ENCODE peak calls at places on chromosomes 12 and 14, in six cellular contexts. One of them, this sample, is unnamed.

GRCh38 chr12:109488051-109488665 is 10.7 kb downstream of the UBE3B start:
- DNase-seq in body of pancreas: no peak
- DNase-seq in tibial artery: no peak
- DNase-seq in upper lobe of right lung: no peak
- DNase-seq in stomach: no peak
- DNase-seq in fibroblast of lung: no peak
- DNase-seq in this sample: no peak

GRCh38 chr12:14026536-14026935 is 45.1 kb upstream of the GRIN2B start:
- DNase-seq in fibroblast of lung: no peak
- DNase-seq in stomach: no peak
- DNase-seq in tibial artery: no peak
- DNase-seq in upper lobe of right lung: no peak
- DNase-seq in body of pancreas: no peak
- DNase-seq in this sample: no peak

GRCh38 chr12:101076940-101077351 is 133.1 kb downstream of the SLC5A8 start:
- DNase-seq in upper lobe of right lung: no peak
- DNase-seq in tibial artery: no peak
- DNase-seq in body of pancreas: no peak
- DNase-seq in fibroblast of lung: peak
- DNase-seq in stomach: no peak
- DNase-seq in this sample: peak

GRCh38 chr12:19131020-19131431 is 1.5 kb downstream of the PLEKHA5 start:
- DNase-seq in fibroblast of lung: peak
- DNase-seq in body of pancreas: peak
- DNase-seq in stomach: peak
- DNase-seq in tibial artery: no peak
- DNase-seq in upper lobe of right lung: no peak
- DNase-seq in this sample: no peak

GRCh38 chr12:22361785-22362184 is 27.3 kb upstream of the ST8SIA1 start:
- DNase-seq in stomach: no peak
- DNase-seq in fibroblast of lung: no peak
- DNase-seq in tibial artery: no peak
- DNase-seq in upper lobe of right lung: no peak
- DNase-seq in body of pancreas: no peak
- DNase-seq in this sample: no peak

GRCh38 chr14:95903616-95904107 is 27.0 kb downstream of the TUNAR start:
- DNase-seq in stomach: no peak
- DNase-seq in upper lobe of right lung: no peak
- DNase-seq in body of pancreas: no peak
- DNase-seq in tibial artery: no peak
- DNase-seq in fibroblast of lung: no peak
- DNase-seq in this sample: no peak

GRCh38 chr12:47397664-47398281 is 308.1 kb downstream of the RPAP3 start:
- DNase-seq in upper lobe of right lung: no peak
- DNase-seq in stomach: no peak
- DNase-seq in body of pancreas: no peak
- DNase-seq in tibial artery: no peak
- DNase-seq in fibroblast of lung: peak
- DNase-seq in this sample: no peak

GRCh38 chr14:75341639-75342038 is 63.0 kb downstream of the FOS start:
- DNase-seq in fibroblast of lung: peak
- DNase-seq in tibial artery: no peak
- DNase-seq in body of pancreas: no peak
- DNase-seq in stomach: no peak
- DNase-seq in upper lobe of right lung: no peak
- DNase-seq in this sample: no peak

GRCh38 chr12:9933966-9934365 is 1.8 kb upstream of the CLEC2A start:
- DNase-seq in upper lobe of right lung: no peak
- DNase-seq in body of pancreas: no peak
- DNase-seq in fibroblast of lung: peak
- DNase-seq in stomach: no peak
- DNase-seq in tibial artery: no peak
- DNase-seq in this sample: no peak

GRCh38 chr12:12153596-12153995 is 82.9 kb downstream of the BCL2L14 start:
- DNase-seq in upper lobe of right lung: no peak
- DNase-seq in body of pancreas: no peak
- DNase-seq in tibial artery: no peak
- DNase-seq in stomach: no peak
- DNase-seq in fibroblast of lung: no peak
- DNase-seq in this sample: no peak
- H3K4me3 ChIP-seq in upper lobe of right lung: no peak
- H3K4me3 ChIP-seq in body of pancreas: no peak
- H3K4me3 ChIP-seq in tibial artery: no peak
- H3K4me3 ChIP-seq in stomach: no peak
- H3K4me3 ChIP-seq in fibroblast of lung: no peak
- H3K4me3 ChIP-seq in this sample: no peak

GRCh38 chr12:67270622-67271021 is 1.5 kb downstream of the CAND1 start:
- DNase-seq in body of pancreas: no peak
- DNase-seq in stomach: no peak
- DNase-seq in fibroblast of lung: no peak
- DNase-seq in upper lobe of right lung: no peak
- DNase-seq in tibial artery: no peak
- DNase-seq in this sample: no peak

GRCh38 chr12:67269632-67270578 is 747 bp downstream of the CAND1 start:
- DNase-seq in upper lobe of right lung: peak
- DNase-seq in stomach: peak
- DNase-seq in body of pancreas: peak
- DNase-seq in tibial artery: peak
- DNase-seq in fibroblast of lung: peak
- DNase-seq in this sample: no peak

GRCh38 chr12:67271976-67272375 is 2.8 kb downstream of the CAND1 start:
- DNase-seq in stomach: no peak
- DNase-seq in fibroblast of lung: peak
- DNase-seq in upper lobe of right lung: no peak
- DNase-seq in body of pancreas: no peak
- DNase-seq in tibial artery: no peak
- DNase-seq in this sample: peak

GRCh38 chr12:67268335-67268895 is 743 bp upstream of the CAND1 start:
- DNase-seq in fibroblast of lung: peak
- DNase-seq in tibial artery: peak
- DNase-seq in body of pancreas: peak
- DNase-seq in stomach: peak
- DNase-seq in upper lobe of right lung: peak
- DNase-seq in this sample: peak

GRCh38 chr12:67268896-67269631 is at the start of gene CAND1:
- DNase-seq in fibroblast of lung: peak
- DNase-seq in body of pancreas: peak
- DNase-seq in stomach: peak
- DNase-seq in upper lobe of right lung: peak
- DNase-seq in tibial artery: peak
- DNase-seq in this sample: peak
- TF ChIP-seq CTCF in fibroblast of lung: no peak
- TF ChIP-seq CTCF in body of pancreas: peak
- TF ChIP-seq CTCF in stomach: no peak
- TF ChIP-seq CTCF in upper lobe of right lung: no peak
- TF ChIP-seq CTCF in tibial artery: no peak
- TF ChIP-seq CTCF in this sample: no peak

GRCh38 chr12:128804762-128805161 is 19.0 kb downstream of the SLC15A4 start:
- DNase-seq in tibial artery: no peak
- DNase-seq in upper lobe of right lung: no peak
- DNase-seq in fibroblast of lung: no peak
- DNase-seq in stomach: no peak
- DNase-seq in body of pancreas: no peak
- DNase-seq in this sample: no peak

GRCh38 chr12:128803788-128804187 is 20.0 kb downstream of the SLC15A4 start:
- DNase-seq in upper lobe of right lung: no peak
- DNase-seq in body of pancreas: no peak
- DNase-seq in fibroblast of lung: no peak
- DNase-seq in tibial artery: no peak
- DNase-seq in stomach: no peak
- DNase-seq in this sample: no peak

GRCh38 chr12:128808651-128809050 is 15.1 kb downstream of the SLC15A4 start:
- DNase-seq in tibial artery: no peak
- DNase-seq in upper lobe of right lung: no peak
- DNase-seq in stomach: peak
- DNase-seq in fibroblast of lung: no peak
- DNase-seq in body of pancreas: no peak
- DNase-seq in this sample: no peak

GRCh38 chr12:128807161-128807724 is 16.5 kb downstream of the SLC15A4 start:
- DNase-seq in tibial artery: peak
- DNase-seq in fibroblast of lung: no peak
- DNase-seq in body of pancreas: no peak
- DNase-seq in upper lobe of right lung: no peak
- DNase-seq in stomach: no peak
- DNase-seq in this sample: no peak

GRCh38 chr12:128806573-128806972 is 17.2 kb downstream of the SLC15A4 start:
- DNase-seq in stomach: no peak
- DNase-seq in tibial artery: no peak
- DNase-seq in body of pancreas: no peak
- DNase-seq in fibroblast of lung: no peak
- DNase-seq in upper lobe of right lung: no peak
- DNase-seq in this sample: no peak
- H3K4me3 ChIP-seq in stomach: no peak
- H3K4me3 ChIP-seq in tibial artery: no peak
- H3K4me3 ChIP-seq in body of pancreas: no peak
- H3K4me3 ChIP-seq in fibroblast of lung: no peak
- H3K4me3 ChIP-seq in upper lobe of right lung: no peak
- H3K4me3 ChIP-seq in this sample: no peak

GRCh38 chr12:54393743-54394142 is 9.2 kb upstream of the ZNF385A start:
- DNase-seq in stomach: no peak
- DNase-seq in body of pancreas: no peak
- DNase-seq in upper lobe of right lung: no peak
- DNase-seq in tibial artery: no peak
- DNase-seq in fibroblast of lung: no peak
- DNase-seq in this sample: no peak

GRCh38 chr12:54393350-54393655 is 8.8 kb upstream of the ZNF385A start:
- DNase-seq in stomach: no peak
- DNase-seq in upper lobe of right lung: no peak
- DNase-seq in fibroblast of lung: no peak
- DNase-seq in body of pancreas: no peak
- DNase-seq in tibial artery: no peak
- DNase-seq in this sample: no peak

GRCh38 chr12:54394986-54395385 is 10.5 kb upstream of the ZNF385A start:
- DNase-seq in body of pancreas: no peak
- DNase-seq in stomach: no peak
- DNase-seq in tibial artery: no peak
- DNase-seq in upper lobe of right lung: no peak
- DNase-seq in fibroblast of lung: no peak
- DNase-seq in this sample: no peak

GRCh38 chr12:54395545-54395944 is 11.0 kb upstream of the ZNF385A start:
- DNase-seq in tibial artery: no peak
- DNase-seq in fibroblast of lung: no peak
- DNase-seq in upper lobe of right lung: no peak
- DNase-seq in stomach: no peak
- DNase-seq in body of pancreas: no peak
- DNase-seq in this sample: no peak

DNA sequence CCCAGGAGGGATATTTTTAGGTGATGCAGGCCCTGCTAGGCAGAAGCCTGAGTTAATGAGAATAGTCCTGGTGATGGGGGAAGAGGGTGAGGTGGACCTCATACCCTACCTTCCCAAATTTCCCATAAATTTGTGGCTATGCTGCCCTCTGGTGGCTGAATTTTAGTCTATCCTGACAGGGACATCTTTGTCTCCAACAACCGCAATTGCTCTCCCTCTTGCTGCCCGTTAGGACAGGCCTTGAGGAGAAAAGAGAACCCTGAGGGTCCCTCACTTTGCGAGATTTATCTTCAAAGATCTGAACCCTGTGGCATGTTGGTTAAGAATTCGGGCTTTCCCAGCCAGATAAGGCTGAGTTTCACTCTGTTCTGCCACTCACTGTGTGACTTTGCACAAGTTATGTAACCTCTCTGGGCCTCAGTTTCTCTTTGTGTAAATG is 9.8 kb upstream of the ZNF385A start:
- DNase-seq in stomach: peak
- DNase-seq in body of pancreas: peak
- DNase-seq in fibroblast of lung: peak
- DNase-seq in tibial artery: no peak
- DNase-seq in upper lobe of right lung: no peak
- DNase-seq in this sample: no peak
- TF ChIP-seq CTCF in stomach: peak
- TF ChIP-seq CTCF in body of pancreas: peak
- TF ChIP-seq CTCF in fibroblast of lung: peak
- TF ChIP-seq CTCF in tibial artery: peak
- TF ChIP-seq CTCF in upper lobe of right lung: peak
- TF ChIP-seq CTCF in this sample: peak

GRCh38 chr14:69673578-69674305 is 62.3 kb downstream of the SUSD6 start:
- DNase-seq in stomach: no peak
- DNase-seq in body of pancreas: peak
- DNase-seq in fibroblast of lung: no peak
- DNase-seq in tibial artery: no peak
- DNase-seq in upper lobe of right lung: no peak
- DNase-seq in this sample: no peak
- H3K4me3 ChIP-seq in stomach: no peak
- H3K4me3 ChIP-seq in body of pancreas: no peak
- H3K4me3 ChIP-seq in fibroblast of lung: no peak
- H3K4me3 ChIP-seq in tibial artery: peak
- H3K4me3 ChIP-seq in upper lobe of right lung: no peak
- H3K4me3 ChIP-seq in this sample: no peak

GRCh38 chr14:102537981-102538597 is 28.5 kb upstream of the ANKRD9 start:
- DNase-seq in body of pancreas: peak
- DNase-seq in upper lobe of right lung: no peak
- DNase-seq in fibroblast of lung: no peak
- DNase-seq in stomach: no peak
- DNase-seq in tibial artery: no peak
- DNase-seq in this sample: no peak

GRCh38 chr14:102541771-102542170 is 32.2 kb upstream of the ANKRD9 start:
- DNase-seq in body of pancreas: no peak
- DNase-seq in upper lobe of right lung: no peak
- DNase-seq in stomach: no peak
- DNase-seq in fibroblast of lung: no peak
- DNase-seq in tibial artery: no peak
- DNase-seq in this sample: no peak

GRCh38 chr14:102538598-102539543 is 29.3 kb upstream of the ANKRD9 start:
- DNase-seq in upper lobe of right lung: no peak
- DNase-seq in tibial artery: no peak
- DNase-seq in stomach: no peak
- DNase-seq in fibroblast of lung: peak
- DNase-seq in body of pancreas: peak
- DNase-seq in this sample: no peak

GRCh38 chr14:102540310-102541028 is 30.9 kb upstream of the ANKRD9 start:
- DNase-seq in tibial artery: no peak
- DNase-seq in body of pancreas: no peak
- DNase-seq in stomach: no peak
- DNase-seq in fibroblast of lung: peak
- DNase-seq in upper lobe of right lung: no peak
- DNase-seq in this sample: no peak

DNA sequence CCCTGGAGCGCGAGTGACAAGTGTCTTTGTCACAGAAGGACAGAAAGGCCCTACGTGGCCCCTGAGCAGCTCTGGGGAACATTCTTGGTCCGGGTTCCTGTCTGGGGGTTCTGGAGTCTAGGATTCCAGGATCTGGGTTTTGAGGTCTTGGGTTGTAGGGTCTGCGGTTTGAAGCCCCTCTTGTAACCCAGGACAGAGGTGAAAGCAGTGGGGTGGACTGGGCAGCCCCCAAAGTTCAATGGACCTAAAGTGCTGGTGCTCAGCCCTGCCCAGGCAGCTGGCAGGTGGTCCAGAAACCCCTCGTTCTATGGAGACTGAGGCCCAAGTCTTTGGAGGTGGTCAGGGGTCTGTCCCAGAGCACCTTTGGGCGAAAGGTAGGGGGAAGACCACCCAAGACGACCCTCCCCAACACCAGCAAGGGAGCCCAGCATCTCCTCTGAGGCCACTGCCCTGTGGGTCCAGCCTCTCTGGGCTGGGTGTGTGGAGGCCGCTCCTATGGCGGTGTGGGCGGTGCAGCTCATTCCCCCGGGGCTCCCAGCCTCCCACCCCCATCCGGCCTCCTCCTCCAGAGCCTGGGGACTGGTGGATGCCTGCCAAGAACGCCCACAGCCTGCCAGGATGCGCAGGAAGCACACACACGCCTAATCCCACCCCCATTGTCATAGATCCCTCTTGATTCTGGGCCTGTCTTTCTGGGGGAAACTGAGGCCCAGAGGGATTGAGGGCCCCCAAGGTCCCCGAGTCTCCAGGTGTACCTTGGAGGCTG is 30.2 kb upstream of the ANKRD9 start:
- DNase-seq in body of pancreas: no peak
- DNase-seq in upper lobe of right lung: no peak
- DNase-seq in fibroblast of lung: peak
- DNase-seq in tibial artery: no peak
- DNase-seq in stomach: no peak
- DNase-seq in this sample: no peak
- TF ChIP-seq CTCF in body of pancreas: no peak
- TF ChIP-seq CTCF in upper lobe of right lung: no peak
- TF ChIP-seq CTCF in fibroblast of lung: no peak
- TF ChIP-seq CTCF in tibial artery: no peak
- TF ChIP-seq CTCF in stomach: no peak
- TF ChIP-seq CTCF in this sample: no peak